ENCODE peak calls at places on chromosomes 1 and 21, in five cellular contexts. B, T, F, R and W are unnamed samples.

GRCh38 chr1:212062832-212063438 is 27.4 kb downstream of the DTL start:
- DNase-seq in B (peak), T (peak), F (no peak), R (peak), W (peak)

GRCh38 chr1:42742617-42743301 is 2.7 kb upstream of the CLDN19 start:
- DNase-seq in B (no peak), T (no peak), F (no peak), R (no peak), W (no peak)

GRCh38 chr1:76005755-76006154 is 68.8 kb upstream of the ST6GALNAC3 start:
- DNase-seq in B (no peak), T (no peak), F (peak), R (no peak), W (no peak)

GRCh38 chr1:193767891-193768290 is 581.5 kb upstream of the B3GALT2 start:
- DNase-seq in B (no peak), T (no peak), F (no peak), R (no peak), W (no peak)

GRCh38 chr1:164728719-164729118 is 169.7 kb downstream of the PBX1 start:
- DNase-seq in B (no peak), T (no peak), F (no peak), R (no peak), W (no peak)

GRCh38 chr1:180962178-180962577 is 49.5 kb downstream of the KIAA1614 start:
- DNase-seq in B (no peak), T (no peak), F (no peak), R (no peak), W (peak)

GRCh38 chr1:207069858-207070506 is 16.9 kb downstream of the PFKFB2 start:
- DNase-seq in B (no peak), T (no peak), F (no peak), R (no peak), W (no peak)

GRCh38 chr1:179447489-179447888 is 81.7 kb downstream of the AXDND1 start:
- DNase-seq in B (peak), T (peak), F (no peak), R (no peak), W (no peak)

GRCh38 chr1:31607360-31607759 is 10.1 kb upstream of the HCRTR1 start:
- DNase-seq in B (no peak), T (no peak), F (no peak), R (no peak), W (no peak)

GRCh38 chr21:32351428-32351827 is 41.4 kb downstream of the URB1 start:
- DNase-seq in B (peak), T (no peak), F (no peak), R (no peak), W (no peak)

GRCh38 chr1:27522148-27522859 is 32.3 kb upstream of the WASF2 start:
- DNase-seq in B (peak), T (no peak), F (no peak), R (peak), W (peak)

GRCh38 chr1:230972855-230973271 is 5.8 kb downstream of the TTC13 start:
- DNase-seq in B (no peak), T (no peak), F (no peak), R (peak), W (no peak)

GRCh38 chr1:94863297-94863911 is 43.2 kb downstream of the SLC44A3 start:
- DNase-seq in B (peak), T (no peak), F (no peak), R (no peak), W (no peak)

GRCh38 chr1:244068563-244068962 is 17.5 kb downstream of the ZBTB18 start:
- DNase-seq in B (no peak), T (no peak), F (no peak), R (no peak), W (no peak)

GRCh38 chr1:23521588-23521987 is 9.4 kb downstream of the E2F2 start:
- DNase-seq in B (no peak), T (no peak), F (no peak), R (no peak), W (no peak)

GRCh38 chr1:42931108-42931539 is 27.5 kb downstream of the SLC2A1 start:
- DNase-seq in B (peak), T (peak), F (no peak), R (peak), W (peak)

GRCh38 chr1:230507671-230508407 is 81.7 kb upstream of the PGBD5 start:
- DNase-seq in B (no peak), T (no peak), F (no peak), R (no peak), W (no peak)

GRCh38 chr1:228059536-228060457 is 22.7 kb upstream of the ARF1 start:
- DNase-seq in B (peak), T (peak), F (no peak), R (peak), W (peak)

GRCh38 chr21:43618940-43619339 is 40.3 kb downstream of the HSF2BP start:
- DNase-seq in B (no peak), T (no peak), F (no peak), R (no peak), W (no peak)

GRCh38 chr21:45629046-45629981 is 14.2 kb upstream of the PCBP3 start:
- DNase-seq in B (no peak), T (no peak), F (no peak), R (no peak), W (no peak)

GRCh38 chr1:86906419-86906818 is 7.5 kb downstream of the SELENOF start:
- DNase-seq in B (no peak), T (no peak), F (no peak), R (no peak), W (peak)

GRCh38 chr1:67759692-67760029 is 73.6 kb downstream of the GNG12 start:
- DNase-seq in B (no peak), T (peak), F (no peak), R (no peak), W (no peak)

GRCh38 chr1:45640293-45640692 is 16.4 kb upstream of the CCDC17 start:
- DNase-seq in B (no peak), T (no peak), F (no peak), R (no peak), W (no peak)

GRCh38 chr1:206809504-206810084 is 37.3 kb upstream of the IL10 start:
- DNase-seq in B (peak), T (peak), F (no peak), R (peak), W (peak)

GRCh38 chr1:74505133-74505532 is 7.3 kb downstream of the LRRC53 start:
- DNase-seq in B (no peak), T (no peak), F (no peak), R (no peak), W (peak)

GRCh38 chr1:44154665-44155064 is 13.2 kb upstream of the KLF18 start:
- DNase-seq in B (peak), T (no peak), F (no peak), R (no peak), W (no peak)

GRCh38 chr1:3609016-3609768 is 2.1 kb downstream of the MEGF6 start:
- DNase-seq in B (no peak), T (no peak), F (no peak), R (no peak), W (no peak)

GRCh38 chr1:165726841-165727240 is 28.5 kb upstream of the ALDH9A1 start:
- DNase-seq in B (no peak), T (no peak), F (no peak), R (no peak), W (no peak)

GRCh38 chr1:47181095-47181954 is 8.5 kb downstream of the PDZK1IP1 start:
- DNase-seq in B (no peak), T (no peak), F (no peak), R (no peak), W (no peak)

GRCh38 chr1:65045022-65045786 is 78.9 kb upstream of the JAK1 start:
- DNase-seq in B (no peak), T (no peak), F (no peak), R (no peak), W (no peak)

GRCh38 chr1:113390871-113391642 is 742 bp downstream of the MAGI3 start:
- DNase-seq in B (peak), T (peak), F (no peak), R (peak), W (peak)

GRCh38 chr1:36118396-36118795 is 6.6 kb downstream of the COL8A2 start:
- DNase-seq in B (no peak), T (no peak), F (no peak), R (no peak), W (no peak)